ENCODE peak calls at places on chromosomes 7 and 10, in seven cellular contexts. X is CD8-positive, alpha-beta T cell; W is AG20443; I is iPS-NIHi11; P is NCI-H460; J is activated naive CD4-positive, alpha-beta T cell treated with anti-CD3 and anti-CD28 coated beads, Interleukin-2, amount 10 ng/mL, durations not matched to agents 7 days and 5 days; E is activated CD4-positive, alpha-beta T cell treated with anti-CD3 and anti-CD28 coated beads, Interleukin-2, amount 10 ng/mL, durations not matched to agents 7 days and 5 days. S is an unnamed sample.

GRCh38 chr10:113550365-113550764 is 2.5 kb upstream of the HABP2 start:
- DNase-seq in X (no peak), W (no peak), I (no peak), P (no peak), J (no peak), E (no peak), S (peak; percentile 21)

GRCh38 chr7:159192013-159192412 is 47.3 kb upstream of the VIPR2 start:
- DNase-seq in X (no peak), W (no peak), I (no peak), P (no peak), J (no peak), E (no peak), S (no peak)

GRCh38 chr10:109587366-109587765 is 335.9 kb downstream of the XPNPEP1 start:
- DNase-seq in X (no peak), W (no peak), I (no peak), P (no peak), J (no peak), E (no peak), S (no peak)

GRCh38 chr10:109427421-109427820 is 495.9 kb downstream of the XPNPEP1 start:
- DNase-seq in X (no peak), W (peak; percentile 17), I (no peak), P (no peak), J (no peak), E (no peak), S (no peak)

GRCh38 chr10:11270135-11270857 is 252.6 kb downstream of the CELF2 start:
- DNase-seq in X (peak; percentile 74), W (peak; percentile 24), I (peak; percentile 83), P (peak; percentile 50), J (peak; percentile 69), E (peak; percentile 68), S (peak; percentile 95)

GRCh38 chr10:131725736-131726459 is 174.9 kb upstream of the PPP2R2D start:
- DNase-seq in X (no peak), W (no peak), I (peak; percentile 21), P (no peak), J (no peak), E (no peak), S (no peak)

GRCh38 chr10:9951481-9952257 is 1066.0 kb upstream of the CELF2 start:
- DNase-seq in X (no peak), W (peak; percentile 30), I (no peak), P (no peak), J (no peak), E (no peak), S (peak; percentile 82)

GRCh38 chr7:140683657-140684056 is 10.9 kb downstream of the ADCK2 start:
- DNase-seq in X (peak; percentile 4), W (no peak), I (no peak), P (no peak), J (no peak), E (no peak), S (no peak)

GRCh38 chr7:12137283-12137682 is 73.8 kb upstream of the TMEM106B start:
- DNase-seq in X (no peak), W (no peak), I (no peak), P (no peak), J (no peak), E (no peak), S (no peak)

GRCh38 chr10:128028508-128029279 is 97.5 kb downstream of the MKI67 start:
- DNase-seq in X (no peak), W (no peak), I (no peak), P (no peak), J (peak; percentile 11), E (no peak), S (no peak)

GRCh38 chr10:71074176-71074755 is 138.1 kb upstream of the UNC5B start:
- DNase-seq in X (no peak), W (no peak), I (peak; percentile 82), P (no peak), J (peak; percentile 14), E (no peak), S (no peak)

GRCh38 chr7:112422842-112423496 is 27.3 kb upstream of the IFRD1 start:
- DNase-seq in X (no peak), W (peak; percentile 94), I (peak; percentile 78), P (peak; percentile 89), J (no peak), E (no peak), S (peak; percentile 12)

GRCh38 chr7:47653550-47654351 is 71.8 kb upstream of the TNS3 start:
- DNase-seq in X (no peak), W (no peak), I (no peak), P (no peak), J (no peak), E (no peak), S (no peak)

GRCh38 chr10:79178614-79179403 is 110.0 kb downstream of the ZMIZ1 start:
- DNase-seq in X (no peak), W (peak; percentile 73), I (peak; percentile 58), P (no peak), J (no peak), E (no peak), S (peak; percentile 91)

S was measured in cardiac muscle cell.